ENCODE peak calls at places on chromosome 20, in eight cellular contexts. Z, U, P, T, Y, J, A and R are unnamed samples.

GRCh38 chr20:45305262-45305661 is 1.4 kb upstream of the RBPJL start:
- DNase-seq in Z (no peak), U (no peak), P (no peak), T (no peak), Y (no peak), J (no peak), A (no peak), R (no peak)

GRCh38 chr20:32830437-32830836 is 10.7 kb downstream of the MAPRE1 start:
- DNase-seq in Z (peak), U (no peak), P (peak), T (no peak), Y (no peak), J (peak), A (peak), R (no peak)

GRCh38 chr20:21360686-21361085 is 36.6 kb downstream of the NKX2-4 start:
- DNase-seq in Z (no peak), U (no peak), P (peak), T (no peak), Y (no peak), J (peak), A (no peak), R (no peak)

GRCh38 chr20:43800186-43800585 is 73.4 kb upstream of the GTSF1L start:
- DNase-seq in Z (no peak), U (no peak), P (no peak), T (no peak), Y (no peak), J (no peak), A (no peak), R (no peak)

GRCh38 chr20:830011-830521 is 3.4 kb upstream of the FAM110A start:
- DNase-seq in Z (no peak), U (no peak), P (peak), T (no peak), Y (no peak), J (peak), A (no peak), R (no peak)

GRCh38 chr20:46242390-46242789 is 65.9 kb downstream of the CDH22 start:
- DNase-seq in Z (no peak), U (no peak), P (no peak), T (no peak), Y (no peak), J (no peak), A (no peak), R (no peak)

GRCh38 chr20:54726687-54727086 is 251.3 kb downstream of the DOK5 start:
- DNase-seq in Z (no peak), U (no peak), P (no peak), T (no peak), Y (no peak), J (no peak), A (no peak), R (no peak)

GRCh38 chr20:48295445-48295903 is 510.2 kb upstream of the SULF2 start:
- DNase-seq in Z (no peak), U (peak), P (peak), T (peak), Y (no peak), J (peak), A (no peak), R (no peak)

GRCh38 chr20:13418263-13419229 is 197.5 kb downstream of the ISM1 start:
- DNase-seq in Z (no peak), U (no peak), P (no peak), T (no peak), Y (no peak), J (no peak), A (no peak), R (no peak)

GRCh38 chr20:1810572-1810925 is 84.7 kb upstream of the SIRPA start:
- DNase-seq in Z (no peak), U (no peak), P (no peak), T (no peak), Y (no peak), J (no peak), A (no peak), R (no peak)

GRCh38 chr20:15930324-15931305 is 642.6 kb downstream of the KIF16B start:
- DNase-seq in Z (no peak), U (peak), P (peak), T (peak), Y (no peak), J (peak), A (no peak), R (no peak)

GRCh38 chr20:63152322-63153253 is 63.3 kb downstream of the YTHDF1 start:
- DNase-seq in Z (no peak), U (no peak), P (no peak), T (no peak), Y (no peak), J (no peak), A (no peak), R (no peak)

GRCh38 chr20:39795401-39796272 is 833.5 kb downstream of the DHX35 start:
- DNase-seq in Z (no peak), U (no peak), P (no peak), T (no peak), Y (no peak), J (no peak), A (no peak), R (no peak)

GRCh38 chr20:51429144-51429482 is 113.4 kb downstream of the NFATC2 start:
- DNase-seq in Z (no peak), U (no peak), P (no peak), T (no peak), Y (no peak), J (no peak), A (no peak), R (no peak)

GRCh38 chr20:60202046-60202445 is 243.8 kb downstream of the CDH26 start:
- DNase-seq in Z (no peak), U (no peak), P (no peak), T (no peak), Y (no peak), J (no peak), A (no peak), R (no peak)

GRCh38 chr20:43533060-43533459 is 25.6 kb downstream of the L3MBTL1 start:
- DNase-seq in Z (no peak), U (no peak), P (peak), T (no peak), Y (no peak), J (no peak), A (no peak), R (no peak)

GRCh38 chr20:35467339-35468224 is 12.2 kb downstream of the CEP250 start:
- DNase-seq in Z (no peak), U (peak), P (peak), T (peak), Y (no peak), J (peak), A (no peak), R (no peak)

GRCh38 chr20:5592165-5592564 is 158.0 kb upstream of the SHLD1 start:
- DNase-seq in Z (no peak), U (no peak), P (no peak), T (no peak), Y (no peak), J (no peak), A (no peak), R (no peak)

GRCh38 chr20:17499041-17499440 is 32.1 kb downstream of the BFSP1 start:
- DNase-seq in Z (no peak), U (peak), P (peak), T (no peak), Y (no peak), J (peak), A (no peak), R (no peak)

GRCh38 chr20:37111926-37112455 is 16.2 kb upstream of the RBL1 start:
- DNase-seq in Z (no peak), U (no peak), P (no peak), T (no peak), Y (no peak), J (no peak), A (no peak), R (no peak)

GRCh38 chr20:31708839-31709534 is 13.7 kb downstream of the BCL2L1 start:
- DNase-seq in Z (no peak), U (no peak), P (no peak), T (no peak), Y (no peak), J (no peak), A (no peak), R (no peak)